ENCODE peak calls at places on chromosomes 4 and X, in five cellular contexts. K is stimulated activated CD4-positive, alpha-beta T cell treated with anti-CD3 and anti-CD28 coated beads, Interleukin-4, amount 100 ng/mL, for 24 hours; W is nephron progenitor cell; A is astrocyte; J is skeletal muscle cell. D is an unnamed sample.

GRCh38 chr4:150962245-150962644 is 52.8 kb downstream of the LRBA start:
- DNase-seq in A (no peak), J (no peak), W (no peak), K (no peak), D (no peak)

GRCh38 chr4:122658818-122659295 is 38.0 kb upstream of the IL21 start:
- DNase-seq in K (no peak), A (no peak), J (no peak), W (no peak), D (no peak)

GRCh38 chrX:134599173-134599914 is 58.9 kb downstream of the PLAC1 start:
- DNase-seq in K (peak; percentile 47), J (peak; percentile 81), W (no peak), A (peak; percentile 39), D (peak; percentile 41)

GRCh38 chrX:129600981-129601424 is 53.8 kb downstream of the APLN start:
- DNase-seq in W (peak; percentile 21), A (no peak), J (no peak), K (peak; percentile 7), D (no peak)

GRCh38 chr4:60729194-60729593 is 470.9 kb upstream of the ADGRL3 start:
- DNase-seq in K (no peak), W (no peak), A (peak; percentile 51), J (no peak), D (no peak)

GRCh38 chrX:43949669-43950068 is 23.5 kb downstream of the NDP start:
- DNase-seq in W (peak; percentile 59), K (peak; percentile 17), J (no peak), A (no peak), D (peak; percentile 21)

GRCh38 chr4:149264093-149264733 is 551.4 kb downstream of the IQCM start:
- DNase-seq in K (no peak), J (no peak), W (peak; percentile 15), A (peak; percentile 39), D (no peak)

GRCh38 chr4:41927761-41928499 is 7.3 kb upstream of the TMEM33 start:
- DNase-seq in J (no peak), W (no peak), A (no peak), K (no peak), D (no peak)

GRCh38 chrX:119636419-119636818 is 30.2 kb upstream of the NKRF start:
- DNase-seq in K (no peak), J (no peak), W (no peak), A (no peak), D (no peak)

GRCh38 chr4:104425003-104425402 is 69.7 kb downstream of the CXXC4 start:
- DNase-seq in K (no peak), J (no peak), W (peak; percentile 29), A (no peak), D (no peak)

GRCh38 chr4:18981234-18981615 is 959.7 kb upstream of the LCORL start:
- DNase-seq in W (no peak), A (no peak), K (no peak), J (no peak), D (no peak)

GRCh38 chr4:102693266-102693850 is 67.4 kb downstream of the MANBA start:
- DNase-seq in K (no peak), W (no peak), A (no peak), J (no peak), D (no peak)

GRCh38 chr4:39900966-39901365 is 76.7 kb downstream of the PDS5A start:
- DNase-seq in W (no peak), A (no peak), J (no peak), K (no peak), D (no peak)

GRCh38 chr4:57090099-57090498 is 20.1 kb downstream of the IGFBP7 start:
- DNase-seq in K (no peak), W (no peak), A (no peak), J (no peak), D (no peak)

GRCh38 chr4:184464759-184465454 is 9.4 kb downstream of the IRF2 start:
- DNase-seq in K (no peak), W (no peak), J (no peak), A (no peak), D (no peak)

GRCh38 chr4:29805245-29805644 is 914.9 kb upstream of the PCDH7 start:
- DNase-seq in W (no peak), J (no peak), A (no peak), K (no peak), D (no peak)

GRCh38 chr4:47968847-47969246 is 47.6 kb downstream of the CNGA1 start:
- DNase-seq in K (no peak), J (no peak), A (no peak), W (no peak), D (no peak)

D was measured in activated naive CD4-positive, alpha-beta T cell treated with anti-CD3 and anti-CD28 coated beads, Interleukin-2, amount 50 U/mL, for 16 hours.